ENCODE peak calls at places on chromosomes 12 and 14, in five cellular contexts. G is cardiac fibroblast, D is neural progenitor cell, N is BE2C, P is GM12865. K is an unnamed sample.

GRCh38 chr12:95874452-95874851 is 15.7 kb downstream of the SNRPF start:
- DNase-seq in D (no peak), N (no peak), P (no peak), G (no peak), K (no peak)

GRCh38 chr14:21098134-21098891 is at the start of gene ZNF219:
- DNase-seq in G (peak), P (no peak), D (peak), N (peak), K (no peak)

GRCh38 chr12:117603316-117604113 is 242.1 kb upstream of the NOS1 start:
- DNase-seq in G (no peak), D (peak), N (no peak), P (no peak), K (no peak)

GRCh38 chr14:55482936-55483605 is 42.7 kb upstream of the TBPL2 start:
- DNase-seq in D (no peak), P (no peak), G (no peak), N (no peak), K (no peak)

GRCh38 chr12:25124493-25124892 is 70.5 kb downstream of the DNAI7 start:
- DNase-seq in D (no peak), G (no peak), P (no peak), N (no peak), K (no peak)

GRCh38 chr14:104558231-104559042 is 21.1 kb upstream of the C14orf180 start:
- DNase-seq in D (no peak), N (peak), P (no peak), G (no peak), K (no peak)

GRCh38 chr12:80045594-80045993 is 53.7 kb upstream of the OTOGL start:
- DNase-seq in D (no peak), N (no peak), G (peak), P (no peak), K (peak)

GRCh38 chr12:14993537-14994266 is 20.9 kb downstream of the PDE6H start:
- DNase-seq in G (peak), D (no peak), P (peak), N (peak), K (no peak)

GRCh38 chr12:1878214-1878613 is 40.2 kb downstream of the CACNA2D4 start:
- DNase-seq in D (no peak), G (no peak), P (no peak), N (no peak), K (no peak)

GRCh38 chr14:103097244-103097993 is 2.9 kb downstream of the EXOC3L4 start:
- DNase-seq in N (no peak), G (no peak), P (no peak), D (no peak), K (no peak)

GRCh38 chr12:54294152-54294913 is 6.5 kb downstream of the NFE2 start:
- DNase-seq in D (peak), G (peak), P (peak), N (peak), K (no peak)

GRCh38 chr12:120710805-120711296 is 593 bp downstream of the UNC119B start:
- DNase-seq in P (peak), D (peak), G (no peak), N (peak), K (no peak)

GRCh38 chr14:25394356-25394755 is 344.4 kb upstream of the STXBP6 start:
- DNase-seq in G (no peak), P (no peak), D (no peak), N (no peak), K (no peak)

GRCh38 chr12:124094188-124094587 is 121.2 kb downstream of the ZNF664 start:
- DNase-seq in N (no peak), P (no peak), G (no peak), D (no peak), K (no peak)

GRCh38 chr12:10194160-10194559 is 15.3 kb downstream of the TMEM52B start:
- DNase-seq in P (no peak), G (peak), D (no peak), N (no peak), K (no peak)

GRCh38 chr12:2963154-2963759 is 4.1 kb downstream of the TEAD4 start:
- DNase-seq in G (no peak), N (no peak), P (no peak), D (peak), K (no peak)
- H3K4me3 ChIP-seq in G (no peak), N (no peak), P (no peak), D (peak), K (no peak)

DNA sequence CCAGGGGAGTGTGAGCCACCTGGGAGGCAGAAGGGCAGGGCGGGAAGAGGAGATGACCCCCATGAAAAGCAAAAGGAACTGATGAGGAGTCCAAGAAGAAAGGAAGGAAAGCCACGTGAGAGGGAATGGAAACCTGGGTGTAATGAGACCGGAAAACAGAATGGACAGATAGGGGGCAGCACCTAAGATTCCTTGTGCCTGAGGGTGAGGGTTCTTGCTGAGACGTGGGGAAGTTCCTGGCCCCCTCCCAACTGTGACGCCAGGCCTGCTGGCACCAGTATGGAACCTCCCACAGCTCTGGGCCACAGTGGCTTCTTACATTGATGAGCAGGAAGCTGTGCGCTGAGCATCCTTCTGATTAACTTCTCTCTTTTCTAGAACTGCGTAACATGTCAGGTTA is 30.8 kb downstream of the TTC7B start:
- DNase-seq in G (peak), P (no peak), N (peak), D (no peak), K (no peak)
- TF ChIP-seq CTCF in G (peak), P (no peak), N (peak), D (peak), K (peak)

GRCh38 chr12:70592664-70593063 is 44.6 kb downstream of the PTPRB start:
- DNase-seq in P (no peak), G (no peak), N (no peak), D (no peak), K (no peak)
- H3K4me3 ChIP-seq in P (no peak), G (no peak), N (no peak), D (no peak), K (no peak)

GRCh38 chr12:752673-753400 is 458 bp downstream of the WNK1 start:
- DNase-seq in P (peak), N (peak), D (peak), G (peak), K (no peak)
- TF ChIP-seq CTCF in P (no peak), N (no peak), D (peak), G (peak), K (no peak)

K was measured in AG09309.